ENCODE peak calls at places on chromosome 6, in ten cellular contexts. N is body of pancreas; M is heart left ventricle; W is SJSA1; I is effector memory CD4-positive, alpha-beta T cell; X is upper lobe of left lung; U is tibial nerve; L is esophagus muscularis mucosa; P is spleen; A is right atrium auricular region. Y is an unnamed sample.

GRCh38 chr6:134636221-134636830 is 313.6 kb downstream of the ALDH8A1 start:
- DNase-seq in N (no peak), M (no peak), W (no peak), I (peak; percentile 20), X (no peak), U (no peak), L (no peak), P (no peak), A (no peak), Y (no peak)

GRCh38 chr6:46407785-46408530 is 83.3 kb downstream of the RCAN2 start:
- DNase-seq in N (no peak), M (no peak), W (no peak), I (no peak), X (peak; percentile 23), U (no peak), L (no peak), P (no peak), A (no peak), Y (no peak)

GRCh38 chr6:38212579-38212978 is 393.1 kb downstream of the ZFAND3 start:
- DNase-seq in N (peak; percentile 21), M (no peak), W (no peak), I (no peak), X (no peak), U (no peak), L (peak; percentile 68), P (no peak), A (no peak), Y (no peak)

GRCh38 chr6:3565291-3565690 is 108.4 kb upstream of the SLC22A23 start:
- DNase-seq in N (no peak), M (no peak), W (no peak), I (no peak), X (peak; percentile 36), U (no peak), L (no peak), P (no peak), A (no peak), Y (no peak)

GRCh38 chr6:84003140-84003539 is 30.4 kb upstream of the MRAP2 start:
- DNase-seq in N (no peak), M (no peak), W (no peak), I (no peak), X (no peak), U (no peak), L (no peak), P (no peak), A (no peak), Y (no peak)

GRCh38 chr6:129730477-129731165 is 20.6 kb upstream of the ARHGAP18 start:
- DNase-seq in N (peak; percentile 31), M (no peak), W (peak; percentile 50), I (no peak), X (no peak), U (no peak), L (no peak), P (no peak), A (no peak), Y (peak; percentile 75)

GRCh38 chr6:97702226-97702625 is 419.2 kb upstream of the MMS22L start:
- DNase-seq in N (no peak), M (no peak), W (no peak), I (no peak), X (no peak), U (no peak), L (no peak), P (no peak), A (no peak), Y (no peak)

GRCh38 chr6:40706222-40706621 is 119.1 kb upstream of the LRFN2 start:
- DNase-seq in N (no peak), M (no peak), W (no peak), I (no peak), X (no peak), U (no peak), L (no peak), P (peak; percentile 1), A (no peak), Y (no peak)

GRCh38 chr6:27139753-27140522 is 107.6 kb upstream of the PRSS16 start:
- DNase-seq in N (no peak), M (no peak), W (no peak), I (no peak), X (no peak), U (no peak), L (no peak), P (no peak), A (no peak), Y (peak; percentile 75)

GRCh38 chr6:27176096-27176495 is 71.4 kb upstream of the PRSS16 start:
- DNase-seq in N (no peak), M (no peak), W (peak; percentile 4), I (no peak), X (no peak), U (no peak), L (no peak), P (no peak), A (no peak), Y (no peak)

GRCh38 chr6:27865952-27866369 is 46.2 kb downstream of the OR2B2 start:
- DNase-seq in N (no peak), M (no peak), W (no peak), I (no peak), X (peak; percentile 21), U (no peak), L (no peak), P (peak; percentile 84), A (no peak), Y (peak; percentile 77)

GRCh38 chr6:41469951-41470340 is 76.2 kb upstream of the FOXP4 start:
- DNase-seq in N (no peak), M (no peak), W (no peak), I (no peak), X (peak; percentile 38), U (no peak), L (no peak), P (no peak), A (no peak), Y (no peak)

GRCh38 chr6:105136433-105137350 is 43.1 kb downstream of the POPDC3 start:
- DNase-seq in N (peak; percentile 40), M (peak; percentile 88), W (peak; percentile 84), I (no peak), X (peak; percentile 28), U (peak; percentile 21), L (no peak), P (peak; percentile 79), A (peak; percentile 65), Y (no peak)

GRCh38 chr6:168007592-168008338 is 10.3 kb downstream of the KIF25 start:
- DNase-seq in N (peak; percentile 50), M (no peak), W (peak; percentile 96), I (no peak), X (peak; percentile 67), U (peak; percentile 52), L (peak; percentile 42), P (no peak), A (no peak), Y (no peak)

GRCh38 chr6:40325041-40325440 is 262.1 kb downstream of the LRFN2 start:
- DNase-seq in N (peak; percentile 63), M (no peak), W (no peak), I (no peak), X (no peak), U (no peak), L (no peak), P (no peak), A (no peak), Y (no peak)

GRCh38 chr6:49553353-49553752 is 2.9 kb downstream of the C6orf141 start:
- DNase-seq in N (no peak), M (no peak), W (no peak), I (no peak), X (no peak), U (no peak), L (no peak), P (no peak), A (no peak), Y (no peak)

GRCh38 chr6:36823421-36824096 is 15.7 kb downstream of the CPNE5 start:
- DNase-seq in N (no peak), M (peak; percentile 31), W (no peak), I (no peak), X (no peak), U (no peak), L (no peak), P (no peak), A (no peak), Y (no peak)

GRCh38 chr6:35468980-35469710 is 944 bp downstream of the RPL10A start:
- DNase-seq in N (no peak), M (no peak), W (peak; percentile 27), I (no peak), X (no peak), U (no peak), L (no peak), P (peak; percentile 89), A (no peak), Y (peak; percentile 58)
- H3K36me3 ChIP-seq in N (no peaks in the 10 kb centered on the region), M (peaks cover 53% of the 10 kb centered on the region), W (peaks cover 80% of the 10 kb centered on the region), I (peaks cover 26% of the 10 kb centered on the region), X (peaks cover 41% of the 10 kb centered on the region), U (no peaks in the 10 kb centered on the region), L (peaks cover 8% of the 10 kb centered on the region), P (peaks cover 64% of the 10 kb centered on the region), A (peaks cover 36% of the 10 kb centered on the region), Y (peaks cover 39% of the 10 kb centered on the region)

GRCh38 chr6:87261534-87261933 is 60.9 kb upstream of the SMIM8 start:
- DNase-seq in N (no peak), M (no peak), W (no peak), I (no peak), X (no peak), U (no peak), L (no peak), P (no peak), A (no peak), Y (no peak)

GRCh38 chr6:87257565-87257964 is 64.8 kb upstream of the SMIM8 start:
- DNase-seq in N (no peak), M (no peak), W (no peak), I (no peak), X (no peak), U (no peak), L (no peak), P (no peak), A (no peak), Y (no peak)

GRCh38 chr6:87259791-87260190 is 62.6 kb upstream of the SMIM8 start:
- DNase-seq in N (no peak), M (no peak), W (no peak), I (no peak), X (no peak), U (no peak), L (no peak), P (no peak), A (no peak), Y (no peak)

GRCh38 chr6:87257046-87257445 is 65.3 kb upstream of the SMIM8 start:
- DNase-seq in N (no peak), M (no peak), W (no peak), I (no peak), X (no peak), U (no peak), L (no peak), P (no peak), A (no peak), Y (no peak)

GRCh38 chr6:87257975-87258374 is 64.4 kb upstream of the SMIM8 start:
- DNase-seq in N (no peak), M (no peak), W (no peak), I (no peak), X (no peak), U (no peak), L (no peak), P (no peak), A (no peak), Y (no peak)
- H3K36me3 ChIP-seq in N (no peaks in the 10 kb centered on the region), M (peaks cover 51% of the 10 kb centered on the region), W (peaks cover 80% of the 10 kb centered on the region), I (peaks cover 23% of the 10 kb centered on the region), X (peaks cover 54% of the 10 kb centered on the region), U (no peaks in the 10 kb centered on the region), L (peaks cover 27% of the 10 kb centered on the region), P (peaks cover 57% of the 10 kb centered on the region), A (peaks cover 22% of the 10 kb centered on the region), Y (peaks cover 65% of the 10 kb centered on the region)

GRCh38 chr6:109229536-109229935 is 134.2 kb downstream of the CEP57L1 start:
- DNase-seq in N (no peak), M (no peak), W (no peak), I (no peak), X (no peak), U (no peak), L (no peak), P (no peak), A (no peak), Y (no peak)
- H3K36me3 ChIP-seq in N (no peaks in the 10 kb centered on the region), M (no peaks in the 10 kb centered on the region), W (no peaks in the 10 kb centered on the region), I (no peaks in the 10 kb centered on the region), X (no peaks in the 10 kb centered on the region), U (no peaks in the 10 kb centered on the region), L (no peaks in the 10 kb centered on the region), P (no peaks in the 10 kb centered on the region), A (no peaks in the 10 kb centered on the region), Y (no peaks in the 10 kb centered on the region)

GRCh38 chr6:119310486-119311036 is 39.0 kb downstream of the MAN1A1 start:
- DNase-seq in N (no peak), M (no peak), W (no peak), I (no peak), X (no peak), U (no peak), L (no peak), P (no peak), A (no peak), Y (no peak)
- H3K36me3 ChIP-seq in N (no peaks in the 10 kb centered on the region), M (peaks cover 12% of the 10 kb centered on the region), W (no peaks in the 10 kb centered on the region), I (no peaks in the 10 kb centered on the region), X (peaks cover 10% of the 10 kb centered on the region), U (no peaks in the 10 kb centered on the region), L (peaks cover 8% of the 10 kb centered on the region), P (peaks cover 13% of the 10 kb centered on the region), A (no peaks in the 10 kb centered on the region), Y (no peaks in the 10 kb centered on the region)